ENCODE peak calls at places on chromosomes 3 and 15, in ten cellular contexts. S is neural crest cell, U is GM06990, A is PC-3, P is body of pancreas, G is Peyer's patch, F is endothelial cell, H is cardiac fibroblast, V is foreskin fibroblast, Z is lung. O is an unnamed sample.

GRCh38 chr15:64596701-64597468 is 136.5 kb downstream of the ZNF609 start:
- DNase-seq in S (peak; percentile 4), U (peak; percentile 24), A (no peak), P (peak; percentile 23), G (no peak), F (peak; percentile 15), H (peak; percentile 81), V (peak; percentile 66), Z (peak; percentile 60), O (no peak)

GRCh38 chr3:173719585-173719984 is 322.0 kb downstream of the NLGN1 start:
- DNase-seq in S (no peak), U (no peak), A (no peak), P (no peak), G (no peak), F (no peak), H (no peak), V (no peak), Z (no peak), O (no peak)

GRCh38 chr3:49805367-49805782 is 2.3 kb downstream of the INKA1 start:
- DNase-seq in S (no peak), U (peak; percentile 60), A (peak; percentile 47), P (peak; percentile 88), G (no peak), F (peak; percentile 46), H (peak; percentile 99), V (peak; percentile 94), Z (no peak), O (no peak)

GRCh38 chr3:51955893-51956770 is 951 bp downstream of the GPR62 start:
- DNase-seq in S (peak; percentile 50), U (no peak), A (no peak), P (peak; percentile 74), G (no peak), F (peak; percentile 62), H (peak; percentile 69), V (peak; percentile 78), Z (no peak), O (peak; percentile 92)

GRCh38 chr3:23964537-23964936 is 19.5 kb downstream of the NR1D2 start:
- DNase-seq in S (no peak), U (no peak), A (no peak), P (no peak), G (no peak), F (no peak), H (no peak), V (no peak), Z (no peak), O (no peak)

GRCh38 chr3:37739579-37740290 is 121.9 kb upstream of the CTDSPL start:
- DNase-seq in S (no peak), U (no peak), A (no peak), P (no peak), G (no peak), F (no peak), H (no peak), V (no peak), Z (peak; percentile 28), O (no peak)

GRCh38 chr3:102233881-102234280 is 200.9 kb upstream of the ZPLD1 start:
- DNase-seq in S (no peak), U (peak; percentile 52), A (peak; percentile 78), P (no peak), G (no peak), F (no peak), H (no peak), V (no peak), Z (no peak), O (no peak)

GRCh38 chr15:58521293-58521991 is 89.7 kb downstream of the LIPC start:
- DNase-seq in S (no peak), U (no peak), A (peak; percentile 93), P (peak; percentile 52), G (no peak), F (peak; percentile 22), H (peak; percentile 85), V (peak; percentile 67), Z (peak; percentile 65), O (no peak)

GRCh38 chr3:176579741-176580185 is 617.5 kb downstream of the TBL1XR1 start:
- DNase-seq in S (no peak), U (no peak), A (peak; percentile 56), P (no peak), G (no peak), F (no peak), H (no peak), V (peak; percentile 75), Z (no peak), O (no peak)

GRCh38 chr15:37056168-37056893 is 44.0 kb downstream of the MEIS2 start:
- DNase-seq in S (no peak), U (no peak), A (no peak), P (no peak), G (no peak), F (no peak), H (peak; percentile 71), V (peak; percentile 7), Z (peak; percentile 33), O (no peak)

GRCh38 chr3:63514678-63515077 is 137.8 kb upstream of the SNTN start:
- DNase-seq in S (no peak), U (no peak), A (no peak), P (no peak), G (no peak), F (no peak), H (no peak), V (no peak), Z (no peak), O (no peak)

GRCh38 chr3:41574900-41575299 is 375.6 kb downstream of the CTNNB1 start:
- DNase-seq in S (no peak), U (no peak), A (peak; percentile 23), P (no peak), G (no peak), F (no peak), H (peak; percentile 6), V (no peak), Z (no peak), O (no peak)
- TF ChIP-seq CTCF in S (peak; percentile 20), U (no peak), A (peak; percentile 55), P (no peak), G (no peak), F (no peak), H (no peak), V (no peak), Z (no peak), O (peak; percentile 39)

DNA sequence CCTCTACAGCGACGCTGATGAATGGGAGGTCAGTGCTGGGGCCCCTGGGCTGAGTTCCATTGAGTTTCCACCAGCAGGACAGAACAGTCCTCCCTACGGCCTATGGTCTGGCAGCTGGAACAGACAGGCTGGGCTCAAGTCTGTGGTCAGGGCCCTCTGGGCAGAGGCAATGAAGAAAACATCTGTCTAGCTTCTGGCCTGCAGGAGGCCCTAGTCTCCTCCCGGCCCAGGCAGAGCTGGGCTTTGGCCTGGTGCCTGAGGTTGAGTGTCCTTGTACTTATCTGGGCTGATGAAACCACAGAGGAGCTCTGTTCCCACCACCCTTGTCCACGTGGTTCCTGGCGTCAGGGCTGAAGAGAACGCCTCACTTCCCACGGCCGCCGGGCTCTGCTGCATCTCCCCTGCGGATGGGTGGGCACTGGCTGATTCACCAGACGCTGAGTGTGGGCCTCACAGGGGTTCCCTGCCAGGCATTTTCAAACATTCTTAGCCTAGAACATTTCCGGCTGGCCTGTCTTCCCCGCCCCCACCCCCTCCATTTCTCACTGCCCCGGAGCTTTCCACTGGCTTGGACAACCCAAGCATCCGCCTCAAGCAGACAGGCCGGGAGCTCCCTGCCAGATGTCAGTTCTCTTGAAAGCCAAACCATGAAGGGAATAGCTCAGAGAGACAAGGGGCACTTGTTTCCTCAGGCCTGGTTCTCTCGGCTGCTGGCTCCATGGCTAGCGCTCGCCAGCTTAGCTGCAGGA is 20.3 kb downstream of the PPCDC start:
- DNase-seq in S (no peak), U (peak; percentile 87), A (no peak), P (peak; percentile 96), G (peak; percentile 75), F (no peak), H (peak; percentile 100), V (peak; percentile 100), Z (peak; percentile 97), O (peak; percentile 98)
- TF ChIP-seq CTCF in S (no peak), U (peak; percentile 58), A (peak; percentile 26), P (no peak), G (no peak), F (no peak), H (peak; percentile 72), V (peak; percentile 68), Z (peak; percentile 20), O (peak; percentile 78)

DNA sequence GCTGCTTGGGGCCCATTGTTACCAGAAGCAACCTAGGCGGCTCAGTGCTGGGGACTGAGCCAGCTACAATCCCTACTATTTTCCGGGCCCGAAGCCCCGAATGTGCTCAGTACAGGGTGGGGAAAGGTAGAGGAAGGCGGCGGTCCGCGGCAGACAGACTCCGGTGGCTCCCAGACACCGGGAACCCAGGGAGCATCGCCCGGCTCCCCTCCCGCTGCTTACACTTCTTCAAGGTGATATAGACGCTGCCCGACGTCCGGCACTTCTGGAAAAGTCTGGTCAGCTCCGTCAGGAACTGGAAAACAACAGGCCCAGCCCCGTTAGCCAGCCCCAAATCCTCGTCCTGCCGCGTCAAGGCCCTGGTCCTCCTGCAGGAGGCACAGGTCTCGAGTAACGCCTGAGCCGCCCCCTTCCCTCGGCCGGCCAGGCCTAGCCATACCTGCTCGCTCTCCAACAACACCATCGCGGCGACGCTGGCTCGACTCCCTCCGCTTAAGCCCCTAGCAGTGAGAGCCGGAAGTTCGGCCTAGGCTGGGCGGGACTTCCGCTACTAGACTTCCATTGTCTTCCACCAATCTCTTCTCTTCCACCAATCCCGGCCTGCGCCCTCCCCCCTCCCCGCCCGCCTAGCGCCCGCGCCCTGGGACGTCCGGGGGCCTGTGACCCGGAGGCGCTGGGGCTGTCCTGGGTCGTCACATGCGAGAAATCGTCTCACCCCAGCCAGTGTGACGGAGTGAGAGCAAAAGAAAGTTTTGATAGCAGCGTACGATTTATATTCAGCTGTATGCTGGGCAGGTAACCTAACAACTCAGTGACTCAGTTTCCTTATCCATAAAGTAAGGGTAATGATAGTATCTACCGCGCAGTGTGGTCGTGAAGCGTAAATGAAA is at the start of gene SRP14:
- DNase-seq in S (peak; percentile 87), U (peak; percentile 93), A (peak; percentile 92), P (peak; percentile 90), G (peak; percentile 94), F (peak; percentile 89), H (peak; percentile 94), V (peak; percentile 96), Z (peak; percentile 95), O (peak; percentile 96)
- TF ChIP-seq CTCF in S (peak; percentile 30), U (no peak), A (no peak), P (no peak), G (peak; percentile 33), F (no peak), H (no peak), V (no peak), Z (no peak), O (peak; percentile 36)

GRCh38 chr15:62391565-62392262 is 226.6 kb upstream of the C2CD4B start:
- DNase-seq in S (peak; percentile 38), U (peak; percentile 56), A (peak; percentile 36), P (peak; percentile 43), G (peak; percentile 84), F (peak; percentile 43), H (peak; percentile 65), V (peak; percentile 87), Z (no peak), O (peak; percentile 87)

GRCh38 chr15:62393196-62393595 is 228.1 kb upstream of the C2CD4B start:
- DNase-seq in S (no peak), U (no peak), A (no peak), P (no peak), G (no peak), F (no peak), H (no peak), V (peak; percentile 33), Z (no peak), O (no peak)

GRCh38 chr15:62392411-62392810 is 227.3 kb upstream of the C2CD4B start:
- DNase-seq in S (peak; percentile 5), U (peak; percentile 8), A (no peak), P (peak; percentile 21), G (no peak), F (peak; percentile 6), H (peak; percentile 27), V (peak; percentile 41), Z (no peak), O (no peak)

GRCh38 chr15:62389887-62390792 is 225.1 kb upstream of the C2CD4B start:
- DNase-seq in S (peak; percentile 59), U (peak; percentile 83), A (peak; percentile 70), P (peak; percentile 62), G (peak; percentile 83), F (peak; percentile 76), H (peak; percentile 79), V (peak; percentile 93), Z (peak; percentile 60), O (peak; percentile 83)

GRCh38 chr15:62390793-62391543 is 225.9 kb upstream of the C2CD4B start:
- DNase-seq in S (peak; percentile 52), U (peak; percentile 47), A (peak; percentile 14), P (peak; percentile 38), G (peak; percentile 72), F (peak; percentile 43), H (peak; percentile 41), V (peak; percentile 68), Z (peak; percentile 39), O (peak; percentile 92)
- TF ChIP-seq CTCF in S (no peak), U (no peak), A (peak; percentile 13), P (no peak), G (no peak), F (no peak), H (no peak), V (no peak), Z (no peak), O (peak; percentile 35)

O was measured in chondrocyte.